ENCODE peak calls at places on chromosomes 3 and 15, in eight cellular contexts. Q, M, D, V, W, L, O and P are unnamed samples.
A peak's percentile ranks its signal among the peaks of the same experiment; 100 is the strongest.

GRCh38 chr3:133853063-133853924 is 42.4 kb downstream of the RAB6B start:
- DNase-seq in Q (no peak), M (no peak), D (no peak), V (no peak), W (no peak), L (no peak), O (no peak), P (no peak)

GRCh38 chr3:28299705-28300104 is 48.8 kb upstream of the ZCWPW2 start:
- DNase-seq in Q (no peak), M (no peak), D (no peak), V (no peak), W (no peak), L (no peak), O (no peak), P (no peak)

GRCh38 chr3:150635526-150635925 is 32.4 kb downstream of the SELENOT start:
- DNase-seq in Q (peak; percentile 20), M (no peak), D (no peak), V (peak; percentile 55), W (no peak), L (no peak), O (no peak), P (no peak)

GRCh38 chr15:68298336-68298735 is 20.8 kb downstream of the FEM1B start:
- DNase-seq in Q (no peak), M (no peak), D (no peak), V (no peak), W (no peak), L (no peak), O (no peak), P (no peak)

GRCh38 chr15:56919708-56920637 is 1.5 kb downstream of the TCF12 start:
- DNase-seq in Q (no peak), M (peak; percentile 75), D (peak; percentile 19), V (peak; percentile 66), W (peak; percentile 40), L (no peak), O (no peak), P (peak; percentile 51)

GRCh38 chr3:52529376-52530333 is 4.0 kb downstream of the NT5DC2 start:
- DNase-seq in Q (no peak), M (peak; percentile 68), D (peak; percentile 68), V (peak; percentile 40), W (peak; percentile 87), L (no peak), O (no peak), P (no peak)

GRCh38 chr15:25437751-25438600 is 848 bp downstream of the UBE3A start:
- DNase-seq in Q (peak; percentile 20), M (peak; percentile 74), D (peak; percentile 57), V (peak; percentile 74), W (peak; percentile 55), L (peak; percentile 72), O (peak; percentile 3), P (peak; percentile 67)

GRCh38 chr3:6680119-6680806 is 180.7 kb upstream of the GRM7 start:
- DNase-seq in Q (no peak), M (no peak), D (no peak), V (no peak), W (no peak), L (no peak), O (no peak), P (no peak)

GRCh38 chr15:33283603-33284002 is 27.2 kb upstream of the RYR3 start:
- DNase-seq in Q (no peak), M (no peak), D (no peak), V (no peak), W (no peak), L (no peak), O (no peak), P (no peak)

GRCh38 chr15:33277689-33278088 is 33.1 kb upstream of the RYR3 start:
- DNase-seq in Q (no peak), M (no peak), D (no peak), V (no peak), W (no peak), L (no peak), O (no peak), P (no peak)

GRCh38 chr15:33282226-33283020 is 28.3 kb upstream of the RYR3 start:
- DNase-seq in Q (no peak), M (no peak), D (no peak), V (no peak), W (no peak), L (no peak), O (no peak), P (no peak)

GRCh38 chr15:33279613-33280205 is 31.1 kb upstream of the RYR3 start:
- DNase-seq in Q (no peak), M (no peak), D (no peak), V (no peak), W (no peak), L (no peak), O (no peak), P (no peak)

DNA sequence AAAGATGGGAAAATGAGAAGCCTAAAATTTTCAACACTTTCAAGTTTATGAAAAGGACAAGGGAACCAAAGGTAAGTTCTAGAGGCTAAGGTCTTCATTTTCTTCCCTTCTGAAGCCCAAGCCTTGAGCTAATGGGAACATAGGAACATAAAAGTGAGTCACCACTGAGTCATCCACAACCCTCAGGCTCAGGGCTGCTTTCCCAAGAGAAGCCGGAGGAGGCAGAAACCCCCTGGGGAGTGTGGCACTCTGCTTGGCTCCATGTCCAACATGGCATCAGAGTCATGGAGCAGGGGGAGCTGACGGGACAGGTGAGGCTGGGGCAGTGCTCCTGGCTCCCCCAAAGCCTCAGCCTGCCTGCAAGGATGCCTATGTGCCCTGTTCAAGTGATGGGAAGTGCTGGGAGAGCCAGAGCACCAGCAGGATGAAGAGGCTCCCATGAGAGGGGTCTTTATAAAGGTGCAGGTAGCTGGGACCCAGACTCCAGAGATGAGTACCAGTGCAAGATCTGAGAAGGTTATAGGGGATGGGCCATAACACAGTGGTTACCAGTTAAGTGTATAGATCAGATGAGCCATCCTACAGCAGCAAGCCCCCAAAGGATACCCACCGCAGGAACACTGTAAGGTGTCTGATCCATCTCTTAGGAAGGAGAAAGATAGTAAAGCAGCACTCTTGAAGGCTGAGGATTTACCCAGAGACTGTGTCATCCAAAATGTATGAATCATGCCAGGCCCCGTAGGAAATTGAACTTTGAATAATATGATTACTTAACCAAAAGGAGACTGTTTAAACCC is 31.8 kb upstream of the RYR3 start:
- DNase-seq in Q (peak; percentile 49), M (no peak), D (no peak), V (peak; percentile 67), W (peak; percentile 81), L (peak; percentile 75), O (peak; percentile 92), P (no peak)
- H3K4me3 ChIP-seq in Q (no peak overlapping the region), M (no peak overlapping the region), D (no peak overlapping the region), V (no peak overlapping the region), W (no peak overlapping the region), L (no peak overlapping the region), O (peak overlapping the region; percentile 5), P (no peak overlapping the region)

DNA sequence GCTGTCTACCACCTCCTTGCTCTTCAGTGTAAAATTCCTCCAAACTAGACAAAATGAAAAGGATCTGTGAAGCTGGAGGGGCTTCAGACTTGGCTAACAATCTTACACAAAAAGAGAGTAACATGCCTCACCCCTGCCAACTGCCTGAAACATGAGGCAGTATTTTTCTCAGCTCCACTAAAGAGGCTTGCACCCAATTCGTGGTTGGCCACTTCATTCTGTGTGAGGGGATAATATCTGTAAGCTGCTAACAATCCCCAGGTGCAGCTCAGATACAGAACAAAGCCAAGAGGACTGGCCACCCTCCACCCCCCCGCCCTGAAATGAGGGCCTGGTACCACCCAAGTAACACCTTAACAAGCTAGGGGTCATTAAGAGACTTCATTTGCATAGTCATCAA is 2.8 kb downstream of the MB21D2 start:
- DNase-seq in Q (no peak), M (no peak), D (no peak), V (no peak), W (no peak), L (no peak), O (no peak), P (no peak)
- H3K4me3 ChIP-seq in Q (no peak overlapping the region), M (no peak overlapping the region), D (no peak overlapping the region), V (no peak overlapping the region), W (no peak overlapping the region), L (no peak overlapping the region), O (no peak overlapping the region), P (no peak overlapping the region)

DNA sequence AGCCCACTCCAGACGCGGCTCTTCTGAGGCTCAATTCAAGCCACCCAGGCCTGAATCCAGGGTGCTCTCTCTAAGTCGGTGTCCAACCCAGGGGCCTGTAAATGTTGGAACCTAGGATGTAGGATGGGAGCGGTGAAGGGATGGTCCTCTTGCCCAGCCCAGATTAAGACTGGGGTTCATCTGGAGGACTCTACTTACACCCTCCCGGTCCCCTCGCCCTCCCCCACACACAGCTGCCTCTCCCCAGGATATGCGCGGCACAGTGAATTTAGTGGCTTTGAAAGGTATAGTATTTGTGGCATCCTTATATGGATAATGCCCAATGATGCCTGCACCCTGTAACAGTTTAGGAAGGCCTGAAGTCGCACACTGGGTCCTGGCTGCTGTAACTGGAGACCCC is 855 bp upstream of the FBN1 start:
- DNase-seq in Q (no peak), M (no peak), D (no peak), V (no peak), W (no peak), L (no peak), O (no peak), P (no peak)
- H3K4me3 ChIP-seq in Q (peak overlapping the region; percentile 61), M (peak overlapping the region; percentile 65), D (peak overlapping the region; percentile 97), V (no peak overlapping the region), W (peak overlapping the region; percentile 78), L (peak overlapping the region; percentile 91), O (no peak overlapping the region), P (peak overlapping the region; percentile 67)

GRCh38 chr3:169665264-169666078 is 2.0 kb upstream of the MECOM start:
- DNase-seq in Q (no peak), M (no peak), D (no peak), V (no peak), W (no peak), L (no peak), O (no peak), P (no peak)

GRCh38 chr3:169662215-169663070 is 1.1 kb downstream of the MECOM start:
- DNase-seq in Q (no peak), M (no peak), D (peak; percentile 71), V (peak; percentile 48), W (peak; percentile 85), L (peak; percentile 63), O (peak; percentile 24), P (peak; percentile 78)

GRCh38 chr3:169666079-169666436 is 2.5 kb upstream of the MECOM start:
- DNase-seq in Q (no peak), M (no peak), D (no peak), V (no peak), W (no peak), L (no peak), O (no peak), P (no peak)

GRCh38 chr3:169666501-169667379 is 3.2 kb upstream of the MECOM start:
- DNase-seq in Q (no peak), M (peak; percentile 56), D (no peak), V (no peak), W (no peak), L (no peak), O (no peak), P (no peak)

DNA sequence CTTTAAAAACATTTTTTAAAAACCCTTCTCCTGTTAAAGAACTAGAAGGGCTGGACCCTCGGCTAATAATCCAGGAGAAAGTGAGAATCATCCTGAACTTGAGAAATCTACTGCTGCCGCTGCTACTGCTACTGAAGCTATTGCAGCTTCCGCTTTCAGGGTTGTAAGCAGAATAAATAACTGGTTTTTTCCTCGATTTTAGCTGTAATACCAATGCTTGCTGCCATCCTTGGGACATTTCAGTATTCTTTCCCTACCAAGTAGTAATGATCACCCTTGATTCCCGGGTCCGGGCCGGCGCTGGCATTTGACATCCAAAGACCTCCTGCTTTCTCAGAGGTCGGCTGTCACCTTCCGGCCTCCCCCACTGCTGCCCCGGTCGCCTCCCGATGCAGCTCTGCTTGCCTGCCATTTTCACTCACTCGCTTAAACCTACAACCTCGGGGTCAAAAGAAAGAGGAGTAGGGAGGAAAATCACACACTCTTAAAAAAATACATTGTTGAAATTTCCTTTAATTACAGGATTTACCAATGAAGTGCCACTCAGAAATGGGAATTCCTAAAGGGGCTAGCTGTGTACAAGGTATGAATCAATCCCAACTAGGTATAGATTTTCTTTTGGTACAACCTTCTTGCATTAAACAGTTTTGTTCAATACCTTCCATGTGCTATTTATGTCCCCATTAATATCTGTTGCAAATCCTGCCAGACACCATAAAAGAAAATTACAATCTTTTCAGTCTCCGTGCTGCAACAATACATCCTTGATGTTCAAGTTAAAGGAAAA is 715 bp upstream of the MECOM start:
- DNase-seq in Q (no peak), M (no peak), D (no peak), V (no peak), W (peak; percentile 18), L (no peak), O (no peak), P (no peak)
- H3K4me3 ChIP-seq in Q (peak overlapping the region; percentile 8), M (peak overlapping the region; percentile 48), D (peak overlapping the region; percentile 85), V (no peak overlapping the region), W (peak overlapping the region; percentile 78), L (no peak overlapping the region), O (peak overlapping the region; percentile 65), P (peak overlapping the region; percentile 80)